ENCODE peak calls at places on chromosome 14, in five cellular contexts. Z is mesenchymal stem cell, I is neural progenitor cell, G is GM23248, D is fibroblast of lung. Q is an unnamed sample.

GRCh38 chr14:23372509-23372908 is at the start of gene IL25:
- DNase-seq in Z (no peak), I (no peak), G (no peak), D (no peak), Q (no peak)

GRCh38 chr14:68828728-68829127 is 35.9 kb upstream of the ZFP36L1 start:
- DNase-seq in Z (no peak), I (no peak), G (no peak), D (no peak), Q (no peak)

GRCh38 chr14:23430733-23431105 is 4.7 kb downstream of the MYH7 start:
- DNase-seq in Z (peak; percentile 15), I (peak; percentile 74), G (peak; percentile 49), D (peak; percentile 11), Q (no peak)

GRCh38 chr14:68972507-68973272 is 6.4 kb downstream of the ACTN1 start:
- DNase-seq in Z (peak; percentile 88), I (no peak), G (no peak), D (peak; percentile 42), Q (no peak)

GRCh38 chr14:65958664-65959562 is 527.3 kb upstream of the CCDC196 start:
- DNase-seq in Z (peak; percentile 32), I (peak; percentile 62), G (peak; percentile 54), D (peak; percentile 17), Q (no peak)

GRCh38 chr14:48814562-48814961 is 771.6 kb downstream of the RPS29 start:
- DNase-seq in Z (no peak), I (no peak), G (no peak), D (no peak), Q (no peak)

GRCh38 chr14:104939666-104940410 is 15.2 kb downstream of the PLD4 start:
- DNase-seq in Z (no peak), I (no peak), G (no peak), D (no peak), Q (no peak)

GRCh38 chr14:45085004-45085403 is 1.1 kb downstream of the PRPF39 start:
- DNase-seq in Z (peak; percentile 85), I (peak; percentile 2), G (peak; percentile 58), D (peak; percentile 17), Q (peak; percentile 61)

GRCh38 chr14:54356172-54356571 is 40.6 kb upstream of the CDKN3 start:
- DNase-seq in Z (no peak), I (no peak), G (no peak), D (no peak), Q (peak; percentile 55)

GRCh38 chr14:76352639-76353281 is 23.2 kb upstream of the ESRRB start:
- DNase-seq in Z (peak; percentile 38), I (peak; percentile 92), G (peak; percentile 63), D (peak; percentile 39), Q (peak; percentile 21)

GRCh38 chr14:58922211-58922940 is 266.1 kb upstream of the DAAM1 start:
- DNase-seq in Z (peak; percentile 65), I (no peak), G (peak; percentile 41), D (peak; percentile 56), Q (no peak)

GRCh38 chr14:42814817-42815216 is 1208.1 kb downstream of the LRFN5 start:
- DNase-seq in Z (no peak), I (no peak), G (no peak), D (no peak), Q (no peak)

GRCh38 chr14:36976571-36977023 is 195.8 kb downstream of the SLC25A21 start:
- DNase-seq in Z (peak; percentile 14), I (no peak), G (peak; percentile 75), D (peak; percentile 53), Q (peak; percentile 58)

GRCh38 chr14:50920482-50921225 is 23.6 kb downstream of the PYGL start:
- DNase-seq in Z (peak; percentile 77), I (peak; percentile 24), G (peak; percentile 83), D (peak; percentile 91), Q (no peak)

GRCh38 chr14:77053046-77053841 is 24.7 kb upstream of the IRF2BPL start:
- DNase-seq in Z (peak; percentile 89), I (peak; percentile 88), G (peak; percentile 73), D (peak; percentile 74), Q (no peak)

GRCh38 chr14:101508948-101509729 is 52.2 kb upstream of the DIO3 start:
- DNase-seq in Z (no peak), I (no peak), G (no peak), D (no peak), Q (no peak)

GRCh38 chr14:24677956-24678355 is 44.0 kb upstream of the GZMB start:
- DNase-seq in Z (no peak), I (no peak), G (no peak), D (no peak), Q (peak; percentile 58)

GRCh38 chr14:53840444-53840843 is 116.2 kb downstream of the BMP4 start:
- DNase-seq in Z (no peak), I (no peak), G (no peak), D (peak; percentile 74), Q (peak; percentile 88)

GRCh38 chr14:92948647-92949046 is 25.7 kb downstream of the CHGA start:
- DNase-seq in Z (no peak), I (no peak), G (no peak), D (no peak), Q (no peak)
- H3K27me3 ChIP-seq in Z (no peaks in the 10 kb centered on the region), I (no peaks in the 10 kb centered on the region), G (no peaks in the 10 kb centered on the region), D (no peaks in the 10 kb centered on the region), Q (no peaks in the 10 kb centered on the region)

GRCh38 chr14:32622742-32623141 is 293.6 kb downstream of the AKAP6 start:
- DNase-seq in Z (no peak), I (no peak), G (no peak), D (no peak), Q (no peak)
- H2AFZ ChIP-seq in Z (no peak overlapping the region), I (no peak overlapping the region), G (no peak overlapping the region), D (no peak overlapping the region), Q (no peak overlapping the region)

GRCh38 chr14:99478133-99478532 is 2.5 kb downstream of the SETD3 start:
- DNase-seq in Z (no peak), I (no peak), G (no peak), D (no peak), Q (no peak)

GRCh38 chr14:99479903-99480855 is 480 bp downstream of the SETD3 start:
- DNase-seq in Z (peak; percentile 83), I (peak; percentile 75), G (peak; percentile 89), D (peak; percentile 73), Q (peak; percentile 54)

GRCh38 chr14:99479160-99479902 is 1.3 kb downstream of the SETD3 start:
- DNase-seq in Z (no peak), I (peak; percentile 15), G (peak; percentile 43), D (peak; percentile 19), Q (no peak)

GRCh38 chr14:99481745-99482099 is 513 bp downstream of the CCNK start:
- DNase-seq in Z (peak; percentile 68), I (no peak), G (peak; percentile 81), D (peak; percentile 50), Q (peak; percentile 46)

DNA sequence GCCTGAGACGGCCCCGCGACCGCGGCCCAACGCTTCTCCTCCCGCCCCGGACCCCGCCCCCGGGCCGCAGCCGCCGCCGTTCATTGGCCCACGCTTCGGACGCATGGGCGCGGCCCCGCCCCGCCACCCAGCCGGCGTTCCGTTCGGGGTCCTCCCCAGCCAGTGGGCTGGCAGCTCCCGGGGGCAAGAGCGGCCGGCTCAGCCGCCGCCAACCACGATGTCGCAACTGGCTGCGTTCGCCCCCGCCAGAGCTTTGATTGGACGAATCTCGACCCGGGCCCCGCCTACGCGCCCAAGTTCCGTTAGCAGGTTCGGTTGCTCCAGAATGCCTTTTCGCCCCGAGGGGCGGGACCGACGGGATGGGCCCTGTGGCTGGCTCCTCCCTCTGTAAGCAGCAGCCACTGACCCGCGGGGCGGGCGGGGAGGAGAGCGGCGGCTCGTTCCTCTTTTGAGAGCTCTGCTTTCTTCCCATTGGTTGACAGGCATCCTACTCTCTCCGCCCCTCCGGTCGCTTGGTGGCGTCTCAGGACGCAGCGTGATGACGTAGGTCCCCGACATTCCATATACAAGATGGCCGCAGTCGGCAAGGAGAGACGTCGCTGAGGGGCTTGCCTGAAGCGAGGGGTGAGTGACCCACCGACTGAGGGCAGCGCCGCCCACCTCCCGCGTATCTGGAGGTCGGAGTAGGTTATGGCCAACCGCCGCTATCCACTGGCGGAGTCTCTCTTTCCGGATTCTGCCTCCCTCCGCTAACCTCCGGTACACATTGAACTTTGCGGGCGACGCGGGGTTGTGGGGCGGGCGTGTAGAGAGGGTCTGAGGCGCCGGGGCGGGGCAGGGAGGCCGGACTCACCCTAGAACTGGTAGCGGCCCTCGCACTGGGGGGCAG is at the start of the genes CCNK and SETD3:
- DNase-seq in Z (peak; percentile 100), I (peak; percentile 99), G (peak; percentile 100), D (peak; percentile 99), Q (peak; percentile 100)
- H3K27me3 ChIP-seq in Z (no peaks in the 10 kb centered on the region), I (no peaks in the 10 kb centered on the region), G (no peaks in the 10 kb centered on the region), D (no peaks in the 10 kb centered on the region), Q (no peaks in the 10 kb centered on the region)

GRCh38 chr14:30873308-30874119 is 845 bp upstream of the COCH start:
- DNase-seq in Z (no peak), I (no peak), G (no peak), D (no peak), Q (no peak)

GRCh38 chr14:30876692-30877091 is 2.3 kb downstream of the COCH start:
- DNase-seq in Z (no peak), I (no peak), G (no peak), D (no peak), Q (no peak)

GRCh38 chr14:30874999-30875787 is 834 bp downstream of the COCH start:
- DNase-seq in Z (peak; percentile 11), I (peak; percentile 50), G (peak; percentile 10), D (no peak), Q (no peak)

GRCh38 chr14:30874120-30874998 is at the start of gene COCH:
- DNase-seq in Z (no peak), I (peak; percentile 86), G (peak; percentile 16), D (peak; percentile 18), Q (no peak)

GRCh38 chr14:30875788-30876053 is 1.4 kb downstream of the COCH start:
- DNase-seq in Z (no peak), I (peak; percentile 50), G (no peak), D (no peak), Q (no peak)
- H2AFZ ChIP-seq in Z (no peak overlapping the region), I (peak overlapping the region; percentile 97), G (peak overlapping the region; percentile 68), D (no peak overlapping the region), Q (peak overlapping the region; percentile 82)

DNA sequence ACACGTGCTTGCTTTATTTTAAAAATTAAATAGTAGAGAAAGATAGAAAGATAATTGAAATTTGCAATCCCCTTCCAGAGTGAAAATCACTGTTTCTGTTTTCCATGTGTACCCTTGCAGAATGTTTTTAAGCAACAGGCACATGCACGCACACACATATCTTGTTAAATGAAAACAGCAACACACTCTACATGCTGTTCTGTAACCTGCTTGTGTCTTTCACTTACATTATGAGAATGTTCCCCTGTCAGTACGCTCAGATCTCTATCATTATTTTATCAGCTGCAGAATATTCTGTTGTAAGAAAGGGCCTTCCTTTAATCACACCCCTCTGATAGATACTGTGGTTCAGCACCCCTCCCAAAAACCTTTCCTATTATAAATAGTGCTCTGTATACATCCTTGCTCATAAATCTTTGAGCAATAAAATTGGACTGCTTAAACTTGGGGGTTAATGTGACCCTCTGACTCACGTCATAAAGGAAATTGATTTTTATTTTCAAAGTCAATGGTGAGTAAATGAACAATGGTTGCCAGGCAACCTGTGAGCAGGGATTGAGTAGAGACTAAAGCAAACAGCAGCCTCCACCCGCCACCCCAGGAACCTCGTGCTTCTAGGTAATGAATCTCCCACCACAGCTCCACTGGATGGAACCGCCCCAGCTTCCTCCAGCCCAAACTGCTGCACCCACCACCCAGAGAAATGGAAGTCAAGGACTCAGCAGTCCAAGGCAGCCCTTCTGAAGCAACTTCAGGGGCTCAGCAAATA is 31.9 kb upstream of the CHGA start:
- DNase-seq in Z (no peak), I (no peak), G (no peak), D (no peak), Q (peak; percentile 29)
- H3K27me3 ChIP-seq in Z (peaks cover 13% of the 10 kb centered on the region), I (no peaks in the 10 kb centered on the region), G (peaks cover 4% of the 10 kb centered on the region), D (no peaks in the 10 kb centered on the region), Q (no peaks in the 10 kb centered on the region)